ENCODE peak calls at places on chromosomes 12 and 14, in five cellular contexts. K is sigmoid colon, X is HFFc6, J is fibroblast of mammary gland, M is lower lobe of right lung. Q is an unnamed sample.

GRCh38 chr14:77007975-77008421 is 20.5 kb downstream of the IRF2BPL start:
- DNase-seq in K (no peak), X (no peak), J (no peak), M (peak), Q (no peak)

GRCh38 chr12:64452559-64453329 is 824 bp downstream of the TBK1 start:
- DNase-seq in K (no peak), X (peak), J (peak), M (no peak), Q (no peak)

GRCh38 chr12:107845980-107846659 is 71.6 kb downstream of the ASCL4 start:
- DNase-seq in K (no peak), X (no peak), J (peak), M (no peak), Q (no peak)

GRCh38 chr12:69167648-69168165 is 71.7 kb upstream of the CPSF6 start:
- DNase-seq in K (no peak), X (no peak), J (no peak), M (no peak), Q (no peak)

GRCh38 chr14:91420686-91421085 is 3.1 kb upstream of the CCDC88C start:
- DNase-seq in K (no peak), X (no peak), J (no peak), M (no peak), Q (no peak)

GRCh38 chr14:68947802-68948201 is 31.3 kb downstream of the ACTN1 start:
- DNase-seq in K (peak), X (no peak), J (peak), M (no peak), Q (no peak)

GRCh38 chr12:132161046-132161781 is 17.0 kb downstream of the NOC4L start:
- DNase-seq in K (no peak), X (no peak), J (peak), M (no peak), Q (no peak)

GRCh38 chr14:70956511-70956910 is 49.3 kb downstream of the PCNX1 start:
- DNase-seq in K (no peak), X (no peak), J (no peak), M (no peak), Q (no peak)

GRCh38 chr12:115375188-115375991 is 691.4 kb upstream of the TBX3 start:
- DNase-seq in K (no peak), X (peak), J (peak), M (no peak), Q (peak)

GRCh38 chr12:46985816-46986215 is 93.6 kb upstream of the PCED1B start:
- DNase-seq in K (no peak), X (no peak), J (no peak), M (no peak), Q (no peak)

GRCh38 chr12:66352197-66352596 is 49.9 kb downstream of the HELB start:
- DNase-seq in K (no peak), X (peak), J (peak), M (no peak), Q (peak)
- TF ChIP-seq CTCF in K (no peak), X (peak), J (peak), M (no peak), Q (peak)

GRCh38 chr14:104700224-104700623 is 10.8 kb downstream of the INF2 start:
- DNase-seq in K (no peak), X (no peak), J (no peak), M (no peak), Q (no peak)
- TF ChIP-seq CTCF in K (no peak), X (no peak), J (no peak), M (no peak), Q (no peak)

GRCh38 chr12:23694307-23694706 is 255.2 kb downstream of the SOX5 start:
- DNase-seq in K (no peak), X (no peak), J (no peak), M (no peak), Q (no peak)
- TF ChIP-seq CTCF in K (no peak), X (no peak), J (no peak), M (no peak), Q (no peak)

DNA sequence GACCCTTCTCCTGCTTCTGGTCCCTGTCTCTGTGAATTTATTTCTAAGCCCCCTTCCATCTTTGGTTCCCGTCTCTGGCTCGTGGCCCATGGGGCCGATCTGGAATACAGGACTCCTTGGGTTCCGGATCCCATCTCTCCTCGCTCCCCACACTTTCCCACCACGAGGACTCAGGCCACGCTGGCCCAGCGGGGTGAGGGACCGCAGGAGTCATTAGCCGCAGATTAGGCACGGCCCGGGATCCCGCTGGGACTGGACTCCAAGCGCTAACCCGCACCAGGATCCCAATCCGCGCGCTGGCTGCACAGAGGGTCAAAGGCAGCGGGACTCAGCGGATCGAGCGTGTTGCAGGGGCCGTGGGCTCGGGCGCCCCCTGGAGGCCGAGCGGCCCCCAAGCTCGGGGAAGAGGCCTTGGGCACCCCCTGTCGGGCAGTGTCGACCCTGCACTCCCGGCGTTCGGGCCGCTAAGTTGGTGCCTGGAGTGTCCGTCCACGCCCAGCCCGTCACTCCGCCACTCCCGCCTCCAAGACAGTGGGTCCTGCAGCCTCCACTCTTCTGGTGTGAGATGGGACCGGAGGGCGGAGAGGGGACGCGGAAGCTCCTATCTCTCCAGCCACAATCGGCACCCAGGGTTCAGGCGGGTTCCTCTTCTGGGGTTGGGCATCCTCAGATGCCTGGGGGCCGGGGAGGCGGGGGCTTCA is 9.5 kb downstream of the SHMT2 start:
- DNase-seq in K (peak), X (peak), J (peak), M (peak), Q (no peak)
- TF ChIP-seq CTCF in K (peak), X (peak), J (peak), M (peak), Q (peak)

GRCh38 chr12:74903522-74903921 is 306.1 kb downstream of the KCNC2 start:
- DNase-seq in K (no peak), X (no peak), J (peak), M (no peak), Q (no peak)
- TF ChIP-seq CTCF in K (no peak), X (peak), J (peak), M (no peak), Q (peak)

Q was measured in GM12864.